ENCODE peak calls at places on chromosomes 5 and 9, in five cellular contexts. A, K, D, V and Q are unnamed samples.

GRCh38 chr5:105195765-105196164 is 1633.2 kb upstream of the NUDT12 start:
- DNase-seq in K (no peak), A (no peak), V (no peak), D (no peak), Q (no peak)

GRCh38 chr9:95049761-95050160 is 267.7 kb downstream of the FANCC start:
- DNase-seq in A (no peak), D (peak; percentile 33), V (no peak), K (no peak), Q (no peak)

GRCh38 chr5:83720805-83721431 is at the start of gene HAPLN1:
- DNase-seq in A (no peak), K (peak; percentile 28), V (no peak), D (no peak), Q (no peak)

GRCh38 chr5:164600929-164601535 is 1095.6 kb downstream of the MAT2B start:
- DNase-seq in A (no peak), K (no peak), V (no peak), D (no peak), Q (no peak)

GRCh38 chr9:98240475-98240874 is 15.0 kb downstream of the TBC1D2 start:
- DNase-seq in A (no peak), D (peak; percentile 48), K (no peak), V (no peak), Q (no peak)

GRCh38 chr9:121782514-121783110 is 131.2 kb downstream of the DAB2IP start:
- DNase-seq in A (no peak), V (no peak), D (no peak), K (no peak), Q (no peak)

GRCh38 chr9:76567086-76567485 is 108.1 kb downstream of the GCNT1 start:
- DNase-seq in V (no peak), D (no peak), K (no peak), A (no peak), Q (no peak)

GRCh38 chr5:149810856-149811255 is 80.7 kb downstream of the PPARGC1B start:
- DNase-seq in D (no peak), K (no peak), V (peak; percentile 42), A (no peak), Q (no peak)

GRCh38 chr9:70802206-70802605 is 319.2 kb downstream of the TRPM3 start:
- DNase-seq in A (no peak), K (no peak), V (no peak), D (no peak), Q (no peak)

GRCh38 chr5:125348221-125348692 is 601.8 kb upstream of the ZNF608 start:
- DNase-seq in D (no peak), K (peak; percentile 45), V (no peak), A (no peak), Q (no peak)

GRCh38 chr9:131618071-131618479 is 72.8 kb downstream of the PRRT1B start:
- DNase-seq in K (no peak), A (no peak), D (no peak), V (no peak), Q (peak; percentile 78)

GRCh38 chr5:13212843-13213242 is 731.6 kb downstream of the DNAH5 start:
- DNase-seq in V (no peak), A (no peak), D (no peak), K (no peak), Q (no peak)

GRCh38 chr5:146041180-146041789 is 64.1 kb downstream of the PLAC8L1 start:
- DNase-seq in K (no peak), A (no peak), D (no peak), V (no peak), Q (no peak)

GRCh38 chr9:37501957-37502596 is 16.3 kb downstream of the POLR1E start:
- DNase-seq in D (no peak), K (no peak), V (no peak), A (no peak), Q (peak; percentile 27)

GRCh38 chr5:581266-581665 is 30.9 kb upstream of the CEP72 start:
- DNase-seq in D (no peak), A (no peak), V (no peak), K (no peak), Q (no peak)

GRCh38 chr9:137237759-137238726 is 3.0 kb upstream of the TUBB4B start:
- DNase-seq in A (no peak), V (no peak), K (no peak), D (no peak), Q (no peak)

GRCh38 chr9:33446507-33447403 is 638 bp downstream of the AQP3 start:
- DNase-seq in A (peak; percentile 65), K (no peak), D (peak; percentile 75), V (peak; percentile 79), Q (peak; percentile 37)

GRCh38 chr9:123217148-123217585 is 51.2 kb downstream of the STRBP start:
- DNase-seq in K (no peak), A (no peak), D (no peak), V (no peak), Q (no peak)
- TF ChIP-seq ESRRA in K (no peak), A (no peak), D (no peak), V (no peak), Q (no peak)

GRCh38 chr5:59126665-59127354 is 543.9 kb downstream of the RAB3C start:
- DNase-seq in D (no peak), A (no peak), K (no peak), V (no peak), Q (no peak)
- TF ChIP-seq ESRRA in D (no peak), A (no peak), K (no peak), V (no peak), Q (no peak)

DNA sequence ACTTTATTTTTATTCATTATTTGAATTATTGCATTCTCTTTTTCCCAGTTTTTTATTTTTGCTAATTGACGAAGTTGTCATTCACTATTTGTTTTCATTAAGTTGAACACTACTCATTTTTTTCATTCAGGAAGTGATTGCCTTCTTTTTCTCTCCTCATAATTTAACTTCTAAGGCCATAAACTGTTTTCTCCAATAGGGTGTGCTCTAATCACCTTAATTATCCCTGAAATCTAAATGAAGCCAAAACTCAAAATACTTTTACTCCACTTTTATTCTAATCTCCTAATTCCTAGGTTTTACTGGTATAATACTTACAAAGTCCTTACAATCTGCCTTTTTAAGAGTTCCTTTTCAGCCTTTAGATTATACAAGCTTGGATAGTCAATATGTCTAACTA is 2.9 kb upstream of the OR13C2 start:
- DNase-seq in K (no peak), V (no peak), A (no peak), D (no peak), Q (no peak)
- TF ChIP-seq ESRRA in K (no peak), V (no peak), A (no peak), D (no peak), Q (no peak)

GRCh38 chr9:117028103-117028858 is 341.2 kb downstream of the TRIM32 start:
- DNase-seq in V (no peak), K (no peak), A (no peak), D (no peak), Q (no peak)
- TF ChIP-seq ESRRA in V (no peak), K (no peak), A (no peak), D (no peak), Q (no peak)

GRCh38 chr5:25950681-25951080 is 1087.7 kb downstream of the CDH9 start:
- DNase-seq in A (no peak), D (no peak), K (no peak), V (no peak), Q (no peak)
- TF ChIP-seq ESRRA in A (no peak), D (no peak), K (no peak), V (no peak), Q (no peak)

GRCh38 chr5:76718880-76719279 is 3.0 kb downstream of the F2R start:
- DNase-seq in K (no peak), D (no peak), A (no peak), V (no peak), Q (no peak)
- TF ChIP-seq ESRRA in K (no peak), D (no peak), A (no peak), V (no peak), Q (no peak)